ENCODE peak calls at places on chromosomes 6 and 20, in nine cellular contexts. K is HFFc6; U is NCI-H460; C is adrenal gland; A is stimulated activated CD8-positive, alpha-beta memory T cell treated with anti-CD3 and anti-CD28 coated beads, Interleukin-4, amount 100 ng/mL, for 4 hours; I is activated gamma-delta T cell treated with Interleukin-2 at 50 U/mL for 16 hours; W is T follicular helper cell; Y is activated CD8-positive, alpha-beta memory T cell treated with anti-CD3 and anti-CD28 coated beads for 24 hours; F is EL. L is an unnamed sample.

GRCh38 chr6:155041781-155042279 is 46.7 kb downstream of the TIAM2 start:
- DNase-seq in A (no peak), K (no peak), W (no peak), C (no peak), F (no peak), I (no peak), U (no peak), Y (no peak), L (no peak)

GRCh38 chr6:46734867-46735719 is at the start of gene PLA2G7:
- DNase-seq in K (no peak), F (peak; percentile 7), I (no peak), W (no peak), Y (no peak), C (peak; percentile 27), A (no peak), U (peak; percentile 17), L (no peak)

GRCh38 chr6:53702316-53702715 is 36.8 kb upstream of the KLHL31 start:
- DNase-seq in K (no peak), A (no peak), C (no peak), F (no peak), W (no peak), U (no peak), Y (no peak), I (no peak), L (no peak)

GRCh38 chr20:33162753-33163152 is 5.2 kb upstream of the BPIFA2 start:
- DNase-seq in Y (peak; percentile 17), K (no peak), A (no peak), C (no peak), F (no peak), W (no peak), U (no peak), I (no peak), L (no peak)

GRCh38 chr6:29014729-29015608 is 9.9 kb upstream of the ZNF311 start:
- DNase-seq in W (no peak), A (no peak), F (peak; percentile 13), U (no peak), K (no peak), Y (no peak), C (no peak), I (no peak), L (no peak)

GRCh38 chr20:62025832-62026563 is 39.7 kb downstream of the TAF4 start:
- DNase-seq in Y (no peak), F (peak; percentile 40), W (no peak), I (peak; percentile 16), C (no peak), U (no peak), A (no peak), K (peak; percentile 65), L (no peak)

GRCh38 chr20:9660236-9660868 is 146.0 kb downstream of the LAMP5 start:
- DNase-seq in Y (no peak), K (no peak), I (no peak), F (peak; percentile 12), W (no peak), U (peak; percentile 6), A (no peak), C (peak; percentile 20), L (no peak)

GRCh38 chr6:42841844-42842584 is 37.4 kb upstream of the RPL7L1 start:
- DNase-seq in U (no peak), I (no peak), K (no peak), W (no peak), Y (no peak), C (no peak), A (no peak), F (no peak), L (no peak)

GRCh38 chr6:145372671-145373123 is 362.6 kb downstream of the EPM2A start:
- DNase-seq in Y (no peak), K (peak; percentile 31), F (peak; percentile 78), A (no peak), C (no peak), W (no peak), U (no peak), I (no peak), L (no peak)

GRCh38 chr6:153602387-153602786 is 436.7 kb upstream of the OPRM1 start:
- DNase-seq in K (no peak), Y (no peak), C (no peak), A (no peak), I (no peak), U (no peak), W (no peak), F (no peak), L (no peak)

GRCh38 chr6:17233531-17233930 is 47.6 kb upstream of the RBM24 start:
- DNase-seq in Y (no peak), I (no peak), F (peak; percentile 58), A (no peak), W (no peak), C (no peak), K (peak; percentile 25), U (no peak), L (no peak)

L was measured in osteocyte.